ENCODE peak calls at places on chromosome 12, in ten cellular contexts. K is HL-60, F is dorsolateral prefrontal cortex, M is ovary, I is heart right ventricle, E is aorta, X is tibial nerve, V is cardiac muscle cell, Q is endothelial cell of umbilical vein, A is esophagus squamous epithelium. H is an unnamed sample.

GRCh38 chr12:116136340-116136739 is 141.2 kb downstream of the MED13L start:
- DNase-seq in K (no peak), F (no peak), M (no peak), I (no peak), E (no peak), X (no peak), V (no peak), Q (peak; percentile 80), A (no peak), H (no peak)

GRCh38 chr12:126518596-126519200 is 1453.5 kb downstream of the AACS start:
- DNase-seq in K (no peak), F (no peak), M (no peak), I (no peak), E (no peak), X (no peak), V (no peak), Q (no peak), A (no peak), H (no peak)

GRCh38 chr12:115132906-115133305 is 448.9 kb upstream of the TBX3 start:
- DNase-seq in K (no peak), F (no peak), M (no peak), I (no peak), E (no peak), X (no peak), V (peak; percentile 15), Q (no peak), A (no peak), H (no peak)

GRCh38 chr12:80269953-80270552 is 170.7 kb downstream of the OTOGL start:
- DNase-seq in K (no peak), F (no peak), M (no peak), I (peak; percentile 18), E (no peak), X (peak; percentile 16), V (peak; percentile 74), Q (peak; percentile 69), A (no peak), H (no peak)

GRCh38 chr12:88814789-88815188 is 234.5 kb upstream of the KITLG start:
- DNase-seq in K (no peak), F (no peak), M (no peak), I (no peak), E (no peak), X (no peak), V (no peak), Q (no peak), A (no peak), H (no peak)

GRCh38 chr12:31317471-31318397 is 8.2 kb downstream of the SINHCAF start:
- DNase-seq in K (no peak), F (no peak), M (no peak), I (no peak), E (no peak), X (no peak), V (no peak), Q (peak; percentile 76), A (no peak), H (peak; percentile 2)

GRCh38 chr12:72296389-72296788 is 24.2 kb downstream of the TRHDE start:
- DNase-seq in K (no peak), F (no peak), M (no peak), I (no peak), E (no peak), X (no peak), V (no peak), Q (no peak), A (no peak), H (no peak)

GRCh38 chr12:121805800-121806555 is 2.2 kb downstream of the SETD1B start:
- DNase-seq in K (no peak), F (no peak), M (no peak), I (no peak), E (peak; percentile 48), X (no peak), V (peak; percentile 34), Q (no peak), A (no peak), H (no peak)

GRCh38 chr12:18872770-18873169 is 134.9 kb downstream of the CAPZA3 start:
- DNase-seq in K (no peak), F (no peak), M (no peak), I (no peak), E (no peak), X (no peak), V (no peak), Q (no peak), A (no peak), H (no peak)

GRCh38 chr12:77120695-77121094 is 55.3 kb upstream of the E2F7 start:
- DNase-seq in K (no peak), F (no peak), M (no peak), I (no peak), E (no peak), X (no peak), V (no peak), Q (peak; percentile 89), A (no peak), H (no peak)

GRCh38 chr12:80364056-80364455 is 80.0 kb upstream of the PTPRQ start:
- DNase-seq in K (no peak), F (no peak), M (no peak), I (no peak), E (no peak), X (no peak), V (no peak), Q (no peak), A (no peak), H (no peak)

GRCh38 chr12:110992909-110993308 is 72.5 kb upstream of the MYL2 start:
- DNase-seq in K (no peak), F (no peak), M (no peak), I (no peak), E (no peak), X (no peak), V (no peak), Q (no peak), A (no peak), H (no peak)

GRCh38 chr12:104662908-104663307 is 206.2 kb downstream of the CHST11 start:
- DNase-seq in K (no peak), F (no peak), M (no peak), I (no peak), E (no peak), X (no peak), V (no peak), Q (no peak), A (no peak), H (no peak)

GRCh38 chr12:96383991-96384390 is 16.2 kb downstream of the CDK17 start:
- DNase-seq in K (no peak), F (no peak), M (no peak), I (no peak), E (no peak), X (no peak), V (no peak), Q (peak; percentile 38), A (no peak), H (no peak)

DNA sequence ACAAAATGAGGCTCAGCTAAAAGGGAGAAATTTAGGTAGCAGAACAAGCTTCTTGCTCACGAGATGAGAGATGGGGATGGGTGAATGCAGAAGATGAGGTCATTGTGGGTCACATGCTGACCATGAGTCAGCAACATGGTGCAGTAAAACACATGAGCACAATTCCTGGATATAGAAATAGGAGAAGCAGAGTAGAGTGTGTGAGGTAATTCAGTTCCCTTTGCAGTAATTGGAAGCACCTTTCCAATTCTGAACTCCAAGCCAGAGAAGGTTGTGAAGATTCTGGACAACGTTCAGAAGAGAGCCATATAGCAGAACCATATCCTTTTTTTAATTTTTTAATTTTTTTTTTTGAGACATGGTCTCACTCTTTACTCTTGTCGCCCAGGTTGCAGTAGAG is 62.0 kb upstream of the LMNTD1 start:
- DNase-seq in K (no peak), F (no peak), M (no peak), I (no peak), E (peak; percentile 63), X (no peak), V (no peak), Q (peak; percentile 66), A (no peak), H (no peak)
- H3K27ac ChIP-seq in K (no peak overlapping the region), F (no peak overlapping the region), M (no peak overlapping the region), I (no peak overlapping the region), E (no peak overlapping the region), X (no peak overlapping the region), V (no peak overlapping the region), Q (no peak overlapping the region), A (no peak overlapping the region), H (no peak overlapping the region)

DNA sequence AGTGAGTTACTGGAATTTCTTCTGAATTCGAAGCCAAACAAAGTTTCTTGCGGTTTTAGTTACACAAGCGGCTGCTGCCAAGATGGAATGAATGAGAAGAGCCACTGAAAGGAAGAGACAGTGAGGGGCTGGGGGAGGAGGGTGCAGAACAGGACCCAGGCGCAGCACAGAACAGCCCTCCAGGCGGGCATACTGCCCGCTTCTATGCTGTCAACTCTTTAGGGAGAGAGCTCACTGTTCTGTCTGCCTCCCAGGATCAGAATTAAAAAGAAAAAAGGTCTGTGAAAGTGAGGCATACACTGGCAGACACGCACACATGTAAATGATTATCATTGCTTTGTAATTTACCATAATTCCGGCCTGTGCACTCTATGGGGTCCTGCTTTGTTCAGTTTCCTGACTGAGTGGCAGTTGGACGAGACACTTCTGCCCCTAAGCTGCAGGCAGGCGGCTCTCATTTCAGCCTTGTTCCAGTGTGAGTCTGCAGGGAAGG is 231.6 kb downstream of the CACNA1C start:
- DNase-seq in K (peak; percentile 42), F (no peak), M (no peak), I (no peak), E (no peak), X (no peak), V (no peak), Q (no peak), A (no peak), H (no peak)
- H3K27ac ChIP-seq in K (peak overlapping the region; percentile 92), F (no peak overlapping the region), M (no peak overlapping the region), I (peak overlapping the region; percentile 70), E (no peak overlapping the region), X (no peak overlapping the region), V (peak overlapping the region; percentile 61), Q (no peak overlapping the region), A (no peak overlapping the region), H (no peak overlapping the region)

GRCh38 chr12:107396991-107397390 is 288.6 kb upstream of the PWP1 start:
- DNase-seq in K (no peak), F (no peak), M (no peak), I (no peak), E (no peak), X (no peak), V (no peak), Q (no peak), A (no peak), H (no peak)
- H3K27ac ChIP-seq in K (no peak overlapping the region), F (no peak overlapping the region), M (no peak overlapping the region), I (no peak overlapping the region), E (no peak overlapping the region), X (no peak overlapping the region), V (no peak overlapping the region), Q (no peak overlapping the region), A (peak overlapping the region; percentile 71), H (no peak overlapping the region)

DNA sequence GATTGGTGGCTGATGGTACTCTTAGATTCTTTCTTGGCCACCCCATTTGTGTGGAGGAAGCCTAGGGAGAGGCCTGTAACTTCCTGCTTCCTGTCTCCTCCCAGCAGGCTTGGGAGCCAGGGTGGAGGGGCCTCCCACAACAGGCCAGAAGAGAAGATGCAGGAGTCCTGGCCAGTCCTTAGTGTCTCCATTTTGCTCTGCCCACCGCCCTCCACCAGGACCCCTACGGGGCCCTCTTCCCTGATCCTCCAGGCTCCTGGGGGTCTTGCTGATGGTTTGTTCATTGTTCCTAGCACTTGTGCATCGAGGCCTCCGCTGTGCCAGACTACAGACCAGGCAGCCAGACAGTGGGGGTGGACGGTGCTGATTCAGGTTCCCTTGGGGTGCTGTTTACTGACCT is 6.8 kb downstream of the TSPAN9 start:
- DNase-seq in K (no peak), F (no peak), M (no peak), I (peak; percentile 65), E (no peak), X (no peak), V (no peak), Q (peak; percentile 33), A (no peak), H (no peak)
- H3K27ac ChIP-seq in K (no peak overlapping the region), F (no peak overlapping the region), M (no peak overlapping the region), I (peak overlapping the region; percentile 76), E (no peak overlapping the region), X (no peak overlapping the region), V (peak overlapping the region; percentile 26), Q (peak overlapping the region; percentile 21), A (peak overlapping the region; percentile 4), H (no peak overlapping the region)

GRCh38 chr12:16603265-16603915 is 2.6 kb downstream of the LMO3 start:
- DNase-seq in K (no peak), F (no peak), M (no peak), I (no peak), E (no peak), X (no peak), V (no peak), Q (no peak), A (no peak), H (no peak)
- H3K27ac ChIP-seq in K (no peak overlapping the region), F (peak overlapping the region; percentile 93), M (no peak overlapping the region), I (no peak overlapping the region), E (no peak overlapping the region), X (no peak overlapping the region), V (no peak overlapping the region), Q (no peak overlapping the region), A (no peak overlapping the region), H (no peak overlapping the region)

H was measured in substantia nigra.